ENCODE peak calls at places on chromosomes 1 and 21, in five cellular contexts. One of them, this sample, is unnamed.

GRCh38 chr1:1330366-1331067 is 563 bp upstream of the TAS1R3 start:
- DNase-seq in CD8-positive, alpha-beta memory T cell: no peak
- DNase-seq in T47D: no peak
- DNase-seq in EL: peak
- DNase-seq in Kasumi-1: no peak
- DNase-seq in this sample: peak

GRCh38 chr21:42310411-42311001 is 4.7 kb downstream of the TFF3 start:
- DNase-seq in EL: no peak
- DNase-seq in T47D: no peak
- DNase-seq in Kasumi-1: no peak
- DNase-seq in CD8-positive, alpha-beta memory T cell: no peak
- DNase-seq in this sample: no peak

GRCh38 chr1:192732787-192733186 is 76.1 kb upstream of the RGS2 start:
- DNase-seq in T47D: no peak
- DNase-seq in CD8-positive, alpha-beta memory T cell: no peak
- DNase-seq in EL: peak
- DNase-seq in Kasumi-1: peak
- DNase-seq in this sample: no peak

GRCh38 chr1:43451157-43451591 is 2.6 kb downstream of the HYI start:
- DNase-seq in Kasumi-1: no peak
- DNase-seq in EL: no peak
- DNase-seq in CD8-positive, alpha-beta memory T cell: no peak
- DNase-seq in T47D: no peak
- DNase-seq in this sample: no peak

GRCh38 chr1:109412551-109412950 is 13.7 kb downstream of the PSMA5 start:
- DNase-seq in EL: no peak
- DNase-seq in T47D: no peak
- DNase-seq in CD8-positive, alpha-beta memory T cell: no peak
- DNase-seq in Kasumi-1: no peak
- DNase-seq in this sample: no peak

GRCh38 chr1:37954316-37954971 is 7.6 kb upstream of the INPP5B start:
- DNase-seq in CD8-positive, alpha-beta memory T cell: no peak
- DNase-seq in T47D: no peak
- DNase-seq in EL: no peak
- DNase-seq in Kasumi-1: peak
- DNase-seq in this sample: peak

GRCh38 chr1:192167941-192168685 is 9.9 kb downstream of the RGS18 start:
- DNase-seq in CD8-positive, alpha-beta memory T cell: no peak
- DNase-seq in T47D: no peak
- DNase-seq in EL: peak
- DNase-seq in Kasumi-1: peak
- DNase-seq in this sample: no peak

GRCh38 chr1:15038232-15039016 is 115.1 kb upstream of the TMEM51 start:
- DNase-seq in T47D: no peak
- DNase-seq in CD8-positive, alpha-beta memory T cell: no peak
- DNase-seq in Kasumi-1: no peak
- DNase-seq in EL: peak
- DNase-seq in this sample: peak

GRCh38 chr1:198674009-198674408 is 35.2 kb downstream of the PTPRC start:
- DNase-seq in T47D: no peak
- DNase-seq in CD8-positive, alpha-beta memory T cell: no peak
- DNase-seq in Kasumi-1: no peak
- DNase-seq in EL: peak
- DNase-seq in this sample: no peak

GRCh38 chr1:197910120-197911110 is 6.8 kb upstream of the LHX9 start:
- DNase-seq in Kasumi-1: no peak
- DNase-seq in T47D: no peak
- DNase-seq in EL: no peak
- DNase-seq in CD8-positive, alpha-beta memory T cell: no peak
- DNase-seq in this sample: no peak

GRCh38 chr1:201488817-201489581 is 17.9 kb downstream of the CSRP1 start:
- DNase-seq in T47D: no peak
- DNase-seq in Kasumi-1: peak
- DNase-seq in EL: peak
- DNase-seq in CD8-positive, alpha-beta memory T cell: no peak
- DNase-seq in this sample: no peak

GRCh38 chr21:32826317-32827167 is 55.0 kb upstream of the PAXBP1 start:
- DNase-seq in EL: peak
- DNase-seq in CD8-positive, alpha-beta memory T cell: no peak
- DNase-seq in Kasumi-1: peak
- DNase-seq in T47D: peak
- DNase-seq in this sample: peak

GRCh38 chr1:79283451-79283850 is 276.9 kb upstream of the ADGRL4 start:
- DNase-seq in EL: no peak
- DNase-seq in Kasumi-1: no peak
- DNase-seq in T47D: no peak
- DNase-seq in CD8-positive, alpha-beta memory T cell: no peak
- DNase-seq in this sample: no peak